ENCODE peak calls at places on chromosomes 13 and 19, in eight cellular contexts. Q, E, V, X, K, C, T and W are unnamed samples.

GRCh38 chr19:14318873-14319272 is 62.4 kb upstream of the ADGRE5 start:
- DNase-seq in Q (no peak), K (peak), X (no peak), T (no peak), C (peak), E (peak), V (no peak), W (no peak)

GRCh38 chr19:10858204-10858828 is 10.1 kb downstream of the C19orf38 start:
- DNase-seq in E (peak), K (peak), X (no peak), T (no peak), Q (no peak), C (peak), V (no peak), W (no peak)

GRCh38 chr13:46211116-46211515 is 612 bp upstream of the LRRC63 start:
- DNase-seq in K (no peak), Q (no peak), T (no peak), X (no peak), C (no peak), E (peak), V (no peak), W (no peak)

GRCh38 chr13:45299194-45299593 is 41.8 kb downstream of the TPT1 start:
- DNase-seq in C (no peak), T (peak), K (no peak), V (no peak), Q (no peak), X (no peak), E (no peak), W (no peak)

GRCh38 chr19:3343619-3344502 is 22.5 kb upstream of the NFIC start:
- DNase-seq in V (peak), K (no peak), C (peak), T (peak), Q (peak), X (peak), E (peak), W (no peak)

GRCh38 chr13:39051157-39051556 is 12.9 kb downstream of the NHLRC3 start:
- DNase-seq in K (peak), C (no peak), T (peak), V (no peak), E (peak), X (no peak), Q (no peak), W (no peak)

GRCh38 chr19:911197-912033 is 1.6 kb downstream of the R3HDM4 start:
- DNase-seq in K (no peak), X (peak), V (no peak), T (no peak), E (peak), C (peak), Q (no peak), W (no peak)

GRCh38 chr19:35041548-35042055 is at the start of gene HPN:
- DNase-seq in Q (no peak), K (peak), T (no peak), E (no peak), X (peak), V (peak), C (peak), W (no peak)

GRCh38 chr19:18601875-18602274 is 4.7 kb downstream of the CRLF1 start:
- DNase-seq in X (no peak), T (no peak), K (no peak), C (no peak), Q (no peak), V (no peak), E (peak), W (no peak)

GRCh38 chr19:40809358-40810086 is 10.5 kb downstream of the EGLN2 start:
- DNase-seq in X (no peak), C (peak), Q (no peak), T (no peak), E (no peak), V (no peak), K (no peak), W (no peak)
- H3K27ac ChIP-seq in X (no peak), C (no peak), Q (no peak), T (no peak), E (no peak), V (peak), K (no peak), W (no peak)

GRCh38 chr13:56561327-56561726 is 579.4 kb upstream of the PRR20A start:
- DNase-seq in K (peak), C (no peak), Q (no peak), X (no peak), E (no peak), V (no peak), T (no peak), W (no peak)
- TF ChIP-seq CTCF in K (no peak), C (peak), Q (no peak), X (no peak), E (peak), V (no peak), T (no peak), W (no peak)

GRCh38 chr19:21587117-21587461 is 81.7 kb downstream of the ZNF429 start:
- DNase-seq in Q (no peak), E (no peak), X (peak), T (no peak), V (no peak), K (no peak), C (no peak), W (no peak)
- H3K4me3 ChIP-seq in Q (no peak), E (no peak), X (peak), T (no peak), V (peak), K (peak), C (no peak), W (no peak)

DNA sequence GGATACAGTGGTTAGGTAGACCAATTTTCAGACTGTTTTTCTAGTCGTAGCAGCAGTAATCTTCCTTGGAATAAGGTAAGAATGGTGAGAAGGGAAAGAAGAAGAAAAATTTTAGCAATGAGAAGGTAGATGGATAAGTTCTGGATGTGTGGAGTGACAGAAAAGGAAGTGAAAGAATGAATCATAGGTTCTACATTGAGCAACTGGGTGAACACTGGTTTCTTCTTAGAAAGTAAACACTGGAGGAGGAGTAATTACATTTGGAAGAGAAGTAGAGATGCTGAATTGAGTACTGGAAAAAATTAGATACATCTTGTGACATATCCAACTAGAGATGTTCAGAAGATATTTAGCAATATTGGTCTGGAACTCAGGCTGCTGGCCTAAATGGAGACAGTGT is 148.4 kb downstream of the GPC5 start:
- DNase-seq in V (no peak), C (no peak), T (peak), E (no peak), K (no peak), X (no peak), Q (no peak), W (no peak)
- H3K27ac ChIP-seq in V (no peak), C (no peak), T (no peak), E (no peak), K (no peak), X (no peak), Q (no peak), W (no peak)

DNA sequence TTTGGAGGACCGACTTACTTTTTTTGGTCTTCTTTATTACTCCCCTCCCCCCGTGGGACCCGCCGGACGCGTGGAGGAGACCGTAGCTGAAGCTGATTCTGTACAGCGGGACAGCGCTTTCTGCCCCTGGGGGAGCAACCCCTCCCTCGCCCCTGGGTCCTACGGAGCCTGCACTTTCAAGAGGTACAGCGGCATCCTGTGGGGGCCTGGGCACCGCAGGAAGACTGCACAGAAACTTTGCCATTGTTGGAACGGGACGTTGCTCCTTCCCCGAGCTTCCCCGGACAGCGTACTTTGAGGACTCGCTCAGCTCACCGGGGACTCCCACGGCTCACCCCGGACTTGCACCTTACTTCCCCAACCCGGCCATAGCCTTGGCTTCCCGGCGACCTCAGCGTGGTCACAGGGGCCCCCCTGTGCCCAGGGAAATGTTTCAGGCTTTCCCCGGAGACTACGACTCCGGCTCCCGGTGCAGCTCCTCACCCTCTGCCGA is 409 bp downstream of the FOSB start:
- DNase-seq in Q (no peak), V (no peak), T (no peak), K (peak), E (no peak), C (peak), X (peak), W (no peak)
- TF ChIP-seq CTCF in Q (no peak), V (peak), T (no peak), K (no peak), E (no peak), C (no peak), X (no peak), W (peak)

GRCh38 chr13:104841110-104841509 is 1694.4 kb downstream of the EFNB2 start:
- DNase-seq in E (no peak), T (no peak), C (no peak), V (no peak), K (no peak), X (no peak), Q (no peak), W (no peak)

GRCh38 chr13:104833221-104833620 is 1702.2 kb downstream of the EFNB2 start:
- DNase-seq in T (no peak), C (no peak), Q (no peak), E (no peak), X (no peak), V (no peak), K (no peak), W (no peak)

GRCh38 chr13:104832265-104832664 is 1703.2 kb downstream of the EFNB2 start:
- DNase-seq in Q (no peak), E (no peak), T (no peak), V (no peak), X (no peak), C (no peak), K (peak), W (no peak)

GRCh38 chr13:104843328-104843727 is 1692.1 kb downstream of the EFNB2 start:
- DNase-seq in K (no peak), E (no peak), T (no peak), V (no peak), Q (no peak), C (no peak), X (no peak), W (no peak)

DNA sequence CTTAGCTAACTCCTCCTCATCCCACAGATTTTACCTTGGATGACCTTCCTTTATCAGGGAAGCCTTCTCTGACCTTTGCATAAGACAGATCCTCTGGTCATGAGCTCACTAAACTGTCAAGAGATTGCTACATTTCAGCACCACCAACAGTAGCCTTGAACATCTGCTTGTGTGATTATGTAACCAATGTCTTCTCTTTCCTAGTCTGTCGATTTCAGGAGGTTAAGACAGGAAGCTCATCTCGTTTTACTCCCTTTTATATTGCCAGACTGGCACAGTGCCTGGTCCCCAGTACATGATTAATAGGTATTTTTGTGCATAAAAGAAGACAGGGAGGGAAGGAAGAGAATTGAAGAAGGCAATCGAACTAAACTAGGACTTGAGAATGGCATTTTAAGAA is 1697.7 kb downstream of the EFNB2 start:
- DNase-seq in E (no peak), T (no peak), Q (no peak), X (no peak), K (no peak), V (no peak), C (no peak), W (no peak)
- H3K4me3 ChIP-seq in E (no peak), T (no peak), Q (no peak), X (no peak), K (no peak), V (no peak), C (no peak), W (no peak)

GRCh38 chr19:7200739-7201138 is 93.5 kb downstream of the INSR start:
- DNase-seq in Q (no peak), C (no peak), E (no peak), T (no peak), K (no peak), X (no peak), V (no peak), W (no peak)
- H3K27ac ChIP-seq in Q (peak), C (no peak), E (no peak), T (no peak), K (no peak), X (peak), V (no peak), W (no peak)

DNA sequence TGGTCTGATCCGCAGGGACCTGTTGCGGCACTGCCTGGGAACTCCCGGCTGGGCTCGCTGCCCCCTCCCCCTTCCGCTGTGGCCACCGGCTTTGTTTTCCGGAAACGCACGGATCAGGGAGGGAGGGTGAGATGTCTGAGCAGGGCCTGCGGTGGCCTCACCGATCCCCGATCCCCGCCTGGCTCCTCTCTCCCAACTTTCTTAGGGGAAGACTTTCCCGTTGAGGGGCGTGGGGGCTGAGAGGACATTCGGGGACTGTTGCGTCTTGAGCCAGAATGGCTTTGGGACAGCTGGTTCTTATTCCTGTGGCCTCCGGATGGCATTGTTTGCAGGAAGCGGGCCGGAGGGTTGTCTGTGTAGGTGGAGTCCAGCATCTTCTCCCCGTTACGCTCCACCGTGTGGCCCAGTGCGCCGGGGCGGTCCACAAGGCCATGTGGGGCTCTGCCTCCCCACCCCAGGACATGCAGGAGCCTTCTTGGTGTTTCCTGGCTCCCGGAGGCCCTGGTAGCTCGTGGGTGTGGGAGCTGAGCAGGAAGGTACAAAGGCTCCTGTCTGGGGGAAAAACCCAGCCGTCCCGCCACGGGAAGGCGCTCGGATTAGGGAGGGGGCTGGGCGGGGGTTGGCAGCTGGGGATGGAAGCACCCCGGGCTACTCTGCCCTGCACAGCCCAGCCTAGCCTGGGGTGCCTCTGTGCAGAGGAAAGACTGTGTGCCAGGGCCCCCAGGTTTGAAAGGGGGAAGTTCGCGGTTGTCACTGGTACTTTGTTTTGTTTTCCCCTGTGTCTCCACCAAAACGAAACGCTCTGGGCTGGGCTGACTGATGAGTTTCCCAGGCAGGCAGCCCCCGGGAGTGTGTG is 1.3 kb downstream of the CSNK1G2 start:
- DNase-seq in X (peak), Q (peak), T (peak), K (peak), E (peak), V (peak), C (peak), W (no peak)
- TF ChIP-seq CTCF in X (no peak), Q (no peak), T (no peak), K (no peak), E (no peak), V (no peak), C (no peak), W (no peak)